ENCODE peak calls at places on chromosomes 11 and 22, in four cellular contexts. E is GM23338, C is colonic mucosa, R is psoas muscle. Q is an unnamed sample.

GRCh38 chr11:9574806-9575530 is 1.5 kb downstream of the WEE1 start:
- DNase-seq in C (peak; percentile 80), E (peak; percentile 83), R (no peak), Q (peak; percentile 92)

GRCh38 chr22:32534252-32535215 is 59.9 kb downstream of the FBXO7 start:
- DNase-seq in R (no peak), C (peak; percentile 56), E (no peak), Q (no peak)

GRCh38 chr22:38172016-38172431 is 9.6 kb downstream of the PLA2G6 start:
- DNase-seq in C (no peak), R (no peak), E (no peak), Q (no peak)

GRCh38 chr11:57379732-57380131 is 1.2 kb downstream of the PRG3 start:
- DNase-seq in C (no peak), E (peak; percentile 93), R (no peak), Q (no peak)

GRCh38 chr11:69641681-69642548 is 959 bp downstream of the CCND1 start:
- DNase-seq in R (no peak), E (no peak), C (peak; percentile 26), Q (no peak)

GRCh38 chr11:75346296-75346695 is 5.2 kb downstream of the ARRB1 start:
- DNase-seq in R (no peak), E (no peak), C (no peak), Q (no peak)

GRCh38 chr11:77127969-77128691 is at the start of gene MYO7A:
- DNase-seq in C (peak; percentile 61), R (peak; percentile 66), E (peak; percentile 64), Q (peak; percentile 77)

GRCh38 chr11:126870021-126870420 is 130.5 kb downstream of the KIRREL3 start:
- DNase-seq in E (no peak), R (no peak), C (no peak), Q (no peak)

GRCh38 chr11:103585401-103585800 is 451.0 kb upstream of the DDI1 start:
- DNase-seq in C (no peak), R (no peak), E (no peak), Q (no peak)

GRCh38 chr22:32862936-32863661 is 61.6 kb downstream of the TIMP3 start:
- DNase-seq in R (no peak), E (no peak), C (no peak), Q (no peak)

GRCh38 chr22:23779731-23780130 is 7.0 kb upstream of the SMARCB1 start:
- DNase-seq in C (no peak), E (no peak), R (no peak), Q (no peak)

GRCh38 chr11:118274184-118274583 is 10.1 kb upstream of the MPZL2 start:
- DNase-seq in R (no peak), C (no peak), E (no peak), Q (no peak)

GRCh38 chr11:6505577-6506240 is 8.6 kb downstream of the DNHD1 start:
- DNase-seq in E (peak; percentile 76), C (no peak), R (no peak), Q (peak; percentile 33)

GRCh38 chr22:49685116-49685515 is 142.6 kb downstream of the BRD1 start:
- DNase-seq in R (no peak), E (no peak), C (no peak), Q (no peak)

GRCh38 chr11:93614111-93614784 is 47.2 kb upstream of the CEP295 start:
- DNase-seq in R (no peak), C (no peak), E (peak; percentile 47), Q (no peak)

GRCh38 chr11:35237860-35238715 is 99.1 kb downstream of the CD44 start:
- DNase-seq in C (peak; percentile 61), E (peak; percentile 96), R (no peak), Q (peak; percentile 75)

GRCh38 chr11:106178361-106178760 is 100.9 kb downstream of the AASDHPPT start:
- DNase-seq in C (no peak), R (no peak), E (no peak), Q (no peak)

GRCh38 chr11:71139516-71140205 is 112.7 kb downstream of the SHANK2 start:
- DNase-seq in E (no peak), R (no peak), C (no peak), Q (no peak)

GRCh38 chr22:48803171-48803992 is 1024.3 kb downstream of the BRD1 start:
- DNase-seq in C (no peak), E (no peak), R (no peak), Q (no peak)

GRCh38 chr22:44042822-44043221 is 18.7 kb downstream of the PARVB start:
- DNase-seq in R (no peak), C (no peak), E (no peak), Q (no peak)

GRCh38 chr22:24582111-24582814 is 10.6 kb downstream of the LRRC75B start:
- DNase-seq in E (no peak), C (no peak), R (no peak), Q (no peak)

GRCh38 chr11:78020248-78020647 is 2.8 kb downstream of the KCTD14 start:
- DNase-seq in R (no peak), C (no peak), E (peak; percentile 17), Q (no peak)

GRCh38 chr11:122750047-122750446 is 88.3 kb upstream of the CRTAM start:
- DNase-seq in E (no peak), C (no peak), R (no peak), Q (no peak)

GRCh38 chr11:4074266-4074665 is 20.3 kb upstream of the RRM1 start:
- DNase-seq in R (no peak), E (no peak), C (no peak), Q (no peak)

GRCh38 chr22:48553694-48554308 is 1273.9 kb downstream of the BRD1 start:
- DNase-seq in E (no peak), C (no peak), R (no peak), Q (no peak)

GRCh38 chr11:35667257-35667656 is 4.7 kb downstream of the TRIM44 start:
- DNase-seq in E (no peak), R (no peak), C (no peak), Q (no peak)

GRCh38 chr22:31082606-31083376 is 1.7 kb downstream of the SMTN start:
- DNase-seq in R (peak; percentile 67), E (peak; percentile 79), C (peak; percentile 92), Q (peak; percentile 42)

GRCh38 chr11:13208921-13209320 is 68.7 kb upstream of the BMAL1 start:
- DNase-seq in R (no peak), C (no peak), E (no peak), Q (no peak)

GRCh38 chr11:13206086-13206640 is 71.4 kb upstream of the BMAL1 start:
- DNase-seq in E (no peak), R (no peak), C (no peak), Q (no peak)

GRCh38 chr11:13209379-13209778 is 68.2 kb upstream of the BMAL1 start:
- DNase-seq in C (no peak), R (no peak), E (no peak), Q (no peak)

GRCh38 chr11:13207270-13207664 is 70.3 kb upstream of the BMAL1 start:
- DNase-seq in C (no peak), R (no peak), E (peak; percentile 35), Q (no peak)

GRCh38 chr11:13207665-13208594 is 69.7 kb upstream of the BMAL1 start:
- DNase-seq in E (peak; percentile 33), R (peak; percentile 19), C (peak; percentile 54), Q (peak; percentile 64)
- H3K4me3 ChIP-seq in E (peak overlapping the region; percentile 18), R (peak overlapping the region; percentile 42), C (peak overlapping the region; percentile 22), Q (peak overlapping the region; percentile 4)

GRCh38 chr11:134453441-134453840 is 41.4 kb upstream of the B3GAT1 start:
- DNase-seq in E (no peak), R (no peak), C (no peak), Q (no peak)

GRCh38 chr11:134454146-134454690 is 42.2 kb upstream of the B3GAT1 start:
- DNase-seq in E (no peak), C (no peak), R (no peak), Q (no peak)

GRCh38 chr11:134452849-134453177 is 40.8 kb upstream of the B3GAT1 start:
- DNase-seq in C (no peak), E (no peak), R (no peak), Q (no peak)

GRCh38 chr11:134450186-134450585 is 38.1 kb upstream of the B3GAT1 start:
- DNase-seq in C (no peak), R (no peak), E (no peak), Q (no peak)

GRCh38 chr11:134452026-134452848 is 40.2 kb upstream of the B3GAT1 start:
- DNase-seq in C (no peak), E (no peak), R (no peak), Q (no peak)
- H3K36me3 ChIP-seq in C (no peaks in the 10 kb centered on the region), E (no peaks in the 10 kb centered on the region), R (no peaks in the 10 kb centered on the region), Q (no peaks in the 10 kb centered on the region)

DNA sequence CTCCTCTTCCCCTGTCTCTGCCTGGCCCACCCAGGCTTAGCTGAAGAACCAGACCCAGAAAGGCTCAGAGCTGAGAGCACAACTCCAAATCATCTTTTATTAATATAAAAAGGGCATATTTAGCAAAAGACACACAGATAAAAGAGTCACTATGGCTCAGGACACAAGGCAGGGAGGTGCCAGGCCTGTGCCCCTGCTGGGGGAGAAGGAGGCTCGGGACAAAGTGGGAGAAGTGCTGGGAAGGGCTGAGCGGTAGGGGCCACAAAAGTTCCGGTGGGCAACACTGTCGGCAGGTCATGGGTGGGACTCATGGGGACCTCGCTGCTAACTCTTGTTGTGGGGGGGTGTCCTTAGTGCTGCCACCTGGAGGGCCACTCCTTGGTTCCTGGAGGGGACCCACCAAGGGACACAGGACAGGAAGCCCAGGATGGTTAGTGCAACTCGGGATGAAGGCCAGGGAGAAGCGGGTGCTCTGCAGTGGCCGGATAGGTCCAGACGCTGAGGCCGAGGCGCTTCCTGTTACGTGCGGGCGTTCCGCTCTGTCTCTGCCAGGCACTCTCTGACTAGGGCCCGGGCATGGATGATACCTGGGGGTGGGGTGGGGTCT is 1.4 kb upstream of the PITPNM1 start:
- DNase-seq in R (no peak), C (peak; percentile 40), E (no peak), Q (no peak)
- H3K4me3 ChIP-seq in R (peak overlapping the region; percentile 90), C (peak overlapping the region; percentile 66), E (peak overlapping the region; percentile 86), Q (no peak overlapping the region)

DNA sequence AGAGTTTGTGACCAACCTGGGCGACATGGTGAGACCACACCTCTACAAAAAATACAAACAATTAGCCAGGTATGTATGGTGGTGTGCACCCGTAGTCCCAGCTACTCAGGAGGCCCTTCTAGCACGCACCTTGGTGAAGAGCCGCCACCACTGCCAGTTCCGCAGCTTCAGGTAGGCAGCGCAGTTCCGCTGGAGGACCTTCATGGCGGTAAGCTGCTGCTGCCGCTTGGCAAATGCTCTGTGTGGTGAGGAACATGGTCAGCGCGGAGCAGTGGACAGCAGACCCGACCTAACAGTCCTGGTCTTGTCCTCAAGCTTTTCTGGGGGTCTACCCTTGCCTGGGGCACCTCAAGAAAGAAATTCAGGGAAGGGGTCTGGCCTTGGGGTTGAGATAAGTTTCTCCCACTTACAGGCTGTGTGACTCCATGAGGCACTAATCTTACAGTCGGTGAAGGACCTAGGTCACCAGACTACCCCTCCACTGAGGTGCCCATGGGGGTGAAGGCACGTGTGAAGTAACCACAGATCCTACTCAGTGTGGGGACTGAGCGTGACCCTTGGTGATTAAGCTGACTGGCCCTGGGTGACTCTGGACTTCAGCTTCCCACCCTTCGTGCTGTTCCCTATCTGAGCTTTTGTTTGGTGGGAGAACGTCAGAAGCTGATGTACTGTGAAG is 49.6 kb downstream of the APOL1 start:
- DNase-seq in C (no peak), E (no peak), R (no peak), Q (no peak)
- H3K36me3 ChIP-seq in C (peaks cover 82% of the 10 kb centered on the region), E (peaks cover 56% of the 10 kb centered on the region), R (peaks cover 100% of the 10 kb centered on the region), Q (peaks cover 89% of the 10 kb centered on the region)

GRCh38 chr11:73317803-73318202 is 9.7 kb downstream of the ARHGEF17 start:
- DNase-seq in C (no peak), E (no peak), R (no peak), Q (no peak)
- H3K4me3 ChIP-seq in C (no peak overlapping the region), E (no peak overlapping the region), R (no peak overlapping the region), Q (no peak overlapping the region)

Q was measured in HAP-1.